ENCODE peak calls at places on chromosome 1, in six cellular contexts. R, U, F, M, C and D are unnamed samples.

GRCh38 chr1:29854700-29855276 is 618.5 kb downstream of the PTPRU start:
- DNase-seq in R (no peak), U (no peak), F (no peak), M (no peak), C (no peak), D (no peak)

GRCh38 chr1:201389066-201389465 is 10.1 kb downstream of the LAD1 start:
- DNase-seq in R (no peak), U (no peak), F (no peak), M (no peak), C (no peak), D (no peak)

GRCh38 chr1:215146252-215146975 is 63.9 kb downstream of the KCNK2 start:
- DNase-seq in R (no peak), U (no peak), F (no peak), M (peak), C (no peak), D (no peak)

GRCh38 chr1:59967141-59967697 is 40.6 kb upstream of the CYP2J2 start:
- DNase-seq in R (peak), U (no peak), F (no peak), M (no peak), C (no peak), D (no peak)

GRCh38 chr1:50425376-50426107 is 2.3 kb upstream of the DMRTA2 start:
- DNase-seq in R (no peak), U (no peak), F (peak), M (no peak), C (no peak), D (no peak)

GRCh38 chr1:168234846-168235547 is 9.2 kb downstream of the SFT2D2 start:
- DNase-seq in R (peak), U (no peak), F (no peak), M (peak), C (peak), D (peak)

GRCh38 chr1:62875676-62876075 is 91.7 kb downstream of the ATG4C start:
- DNase-seq in R (no peak), U (no peak), F (no peak), M (no peak), C (no peak), D (no peak)

GRCh38 chr1:114505148-114505561 is 5.8 kb downstream of the TRIM33 start:
- DNase-seq in R (peak), U (no peak), F (no peak), M (no peak), C (no peak), D (no peak)

GRCh38 chr1:191714810-191715209 is 443.5 kb upstream of the RGS18 start:
- DNase-seq in R (no peak), U (no peak), F (no peak), M (no peak), C (no peak), D (no peak)

GRCh38 chr1:110783292-110783918 is 89.5 kb upstream of the CD53 start:
- DNase-seq in R (peak), U (no peak), F (peak), M (peak), C (no peak), D (no peak)

GRCh38 chr1:48469616-48470500 is 2.1 kb downstream of the SPATA6 start:
- DNase-seq in R (no peak), U (no peak), F (no peak), M (no peak), C (no peak), D (no peak)

GRCh38 chr1:18922319-18922726 is 20.0 kb upstream of the ALDH4A1 start:
- DNase-seq in R (no peak), U (no peak), F (no peak), M (peak), C (no peak), D (no peak)

GRCh38 chr1:233261206-233261605 is 34.3 kb downstream of the PCNX2 start:
- DNase-seq in R (no peak), U (peak), F (no peak), M (peak), C (no peak), D (no peak)

GRCh38 chr1:218496561-218496960 is 151.4 kb downstream of the TGFB2 start:
- DNase-seq in R (no peak), U (no peak), F (no peak), M (peak), C (no peak), D (no peak)

GRCh38 chr1:80540605-80541004 is 1260.1 kb upstream of the ADGRL2 start:
- DNase-seq in R (no peak), U (no peak), F (no peak), M (no peak), C (no peak), D (no peak)

GRCh38 chr1:237864338-237865244 is 26.1 kb downstream of the ZP4 start:
- DNase-seq in R (peak), U (peak), F (peak), M (peak), C (peak), D (peak)

GRCh38 chr1:172180886-172181285 is 239.6 kb upstream of the C1orf105 start:
- DNase-seq in R (no peak), U (peak), F (no peak), M (no peak), C (no peak), D (no peak)

GRCh38 chr1:195097316-195097715 is 1510.9 kb downstream of the KCNT2 start:
- DNase-seq in R (no peak), U (no peak), F (no peak), M (no peak), C (no peak), D (no peak)

GRCh38 chr1:212951058-212951923 is 950 bp downstream of the VASH2 start:
- DNase-seq in R (no peak), U (no peak), F (no peak), M (no peak), C (no peak), D (no peak)

GRCh38 chr1:168618887-168619286 is 42.5 kb downstream of the XCL1 start:
- DNase-seq in R (no peak), U (no peak), F (no peak), M (no peak), C (no peak), D (no peak)

GRCh38 chr1:182385885-182386853 is 5.4 kb downstream of the GLUL start:
- DNase-seq in R (no peak), U (no peak), F (no peak), M (no peak), C (no peak), D (no peak)

GRCh38 chr1:117886101-117886795 is 43.2 kb downstream of the GDAP2 start:
- DNase-seq in R (no peak), U (no peak), F (no peak), M (no peak), C (no peak), D (no peak)

GRCh38 chr1:18118078-18118477 is 10.5 kb downstream of the IGSF21 start:
- DNase-seq in R (no peak), U (no peak), F (no peak), M (no peak), C (no peak), D (no peak)

GRCh38 chr1:34867421-34867820 is 7.9 kb upstream of the SMIM12 start:
- DNase-seq in R (no peak), U (no peak), F (no peak), M (no peak), C (no peak), D (no peak)

GRCh38 chr1:67646145-67647035 is 38.6 kb upstream of the GADD45A start:
- DNase-seq in R (peak), U (no peak), F (no peak), M (no peak), C (no peak), D (no peak)

GRCh38 chr1:236147521-236148470 is 5.5 kb downstream of the GPR137B start:
- DNase-seq in R (no peak), U (no peak), F (no peak), M (no peak), C (no peak), D (no peak)

GRCh38 chr1:205481629-205482071 is 22.8 kb upstream of the CDK18 start:
- DNase-seq in R (no peak), U (no peak), F (no peak), M (no peak), C (no peak), D (no peak)

GRCh38 chr1:19070197-19070651 is 113.7 kb upstream of the IFFO2 start:
- DNase-seq in R (no peak), U (no peak), F (no peak), M (no peak), C (no peak), D (no peak)

GRCh38 chr1:48750089-48750488 is 26.6 kb downstream of the BEND5 start:
- DNase-seq in R (no peak), U (no peak), F (no peak), M (no peak), C (no peak), D (no peak)

GRCh38 chr1:151312439-151313225 is 14.6 kb downstream of the PI4KB start:
- DNase-seq in R (no peak), U (no peak), F (no peak), M (no peak), C (no peak), D (no peak)

GRCh38 chr1:156241926-156242325 is at the start of gene BGLAP:
- DNase-seq in R (no peak), U (no peak), F (no peak), M (no peak), C (no peak), D (no peak)

GRCh38 chr1:213622365-213623087 is 365.2 kb upstream of the PROX1 start:
- DNase-seq in R (no peak), U (peak), F (no peak), M (peak), C (no peak), D (no peak)

GRCh38 chr1:65459397-65459768 is 38.9 kb downstream of the LEPR start:
- DNase-seq in R (no peak), U (peak), F (no peak), M (peak), C (peak), D (peak)

GRCh38 chr1:2411801-2412394 is 466 bp downstream of the PEX10 start:
- DNase-seq in R (peak), U (no peak), F (no peak), M (no peak), C (no peak), D (peak)

GRCh38 chr1:207084701-207085180 is 3.9 kb upstream of the C4BPB start:
- DNase-seq in R (peak), U (no peak), F (peak), M (peak), C (peak), D (no peak)

GRCh38 chr1:75712306-75712705 is 12.2 kb upstream of the ACADM start:
- DNase-seq in R (no peak), U (no peak), F (no peak), M (no peak), C (no peak), D (no peak)

GRCh38 chr1:98001764-98002163 is 80.9 kb upstream of the DPYD start:
- DNase-seq in R (no peak), U (no peak), F (no peak), M (no peak), C (no peak), D (no peak)

DNA sequence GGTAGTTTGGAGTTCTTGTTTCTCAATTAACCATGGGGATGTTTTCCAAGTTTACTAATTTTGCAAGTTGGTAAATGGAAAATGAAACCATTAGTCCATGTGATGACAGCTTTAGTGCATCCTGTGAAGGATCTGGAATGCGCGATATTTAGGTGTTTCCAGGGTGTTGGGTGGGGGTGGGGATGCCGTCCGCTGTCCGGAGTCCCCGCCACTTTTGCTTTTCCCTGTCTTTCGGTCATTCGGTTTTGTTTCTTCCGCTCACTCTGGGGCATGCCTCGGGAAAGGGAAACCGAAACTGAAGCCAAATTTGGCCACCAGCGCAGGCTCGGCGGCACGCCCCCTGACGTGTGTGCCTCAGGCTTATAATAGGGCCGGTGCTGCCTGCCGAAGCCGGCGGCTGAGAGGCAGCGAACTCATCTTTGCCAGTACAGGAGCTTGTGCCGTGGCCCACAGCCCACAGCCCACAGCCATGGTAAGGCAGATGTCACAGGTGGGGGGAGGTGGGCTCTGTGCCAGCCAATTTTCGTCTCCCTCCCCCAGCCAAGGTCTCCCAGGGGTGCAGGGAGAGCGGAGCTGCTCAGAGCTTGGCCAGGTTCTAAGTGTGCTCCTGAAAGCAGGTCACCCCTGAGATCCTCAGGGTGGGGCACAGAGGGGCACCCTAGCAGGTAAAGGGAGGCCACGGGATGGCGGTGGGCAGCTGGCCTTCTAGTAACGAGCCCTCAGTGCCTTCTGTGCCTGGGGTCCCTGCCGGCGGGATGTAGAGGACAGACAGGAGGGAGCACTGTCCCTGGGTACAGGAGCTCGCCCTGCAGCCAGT is at the start of gene ISG15:
- DNase-seq in R (peak), U (peak), F (peak), M (peak), C (peak), D (peak)
- TF ChIP-seq POLR2A in R (peak), U (peak), F (no peak), M (no peak), C (peak), D (peak)

GRCh38 chr1:226523646-226524406 is 24.7 kb upstream of the STUM start:
- DNase-seq in R (no peak), U (no peak), F (no peak), M (no peak), C (no peak), D (no peak)

GRCh38 chr1:226525750-226526149 is 22.8 kb upstream of the STUM start:
- DNase-seq in R (no peak), U (no peak), F (no peak), M (no peak), C (no peak), D (no peak)

GRCh38 chr1:226524547-226524946 is 24.0 kb upstream of the STUM start:
- DNase-seq in R (no peak), U (no peak), F (no peak), M (no peak), C (no peak), D (no peak)

GRCh38 chr1:226529891-226530290 is 18.7 kb upstream of the STUM start:
- DNase-seq in R (no peak), U (no peak), F (no peak), M (no peak), C (no peak), D (no peak)

GRCh38 chr1:226526801-226527595 is 21.6 kb upstream of the STUM start:
- DNase-seq in R (peak), U (no peak), F (peak), M (peak), C (no peak), D (no peak)
- TF ChIP-seq TAF1 in R (no peak), U (no peak), F (no peak), M (no peak), C (no peak), D (no peak)

GRCh38 chr1:23895993-23896392 is 17.2 kb downstream of the CNR2 start:
- DNase-seq in R (no peak), U (no peak), F (no peak), M (no peak), C (no peak), D (no peak)

GRCh38 chr1:23899070-23899469 is 14.1 kb downstream of the CNR2 start:
- DNase-seq in R (no peak), U (no peak), F (no peak), M (no peak), C (no peak), D (no peak)

GRCh38 chr1:23896491-23896890 is 16.7 kb downstream of the CNR2 start:
- DNase-seq in R (no peak), U (no peak), F (no peak), M (no peak), C (no peak), D (no peak)

GRCh38 chr1:23895082-23895481 is 18.1 kb downstream of the CNR2 start:
- DNase-seq in R (no peak), U (no peak), F (no peak), M (no peak), C (no peak), D (no peak)

DNA sequence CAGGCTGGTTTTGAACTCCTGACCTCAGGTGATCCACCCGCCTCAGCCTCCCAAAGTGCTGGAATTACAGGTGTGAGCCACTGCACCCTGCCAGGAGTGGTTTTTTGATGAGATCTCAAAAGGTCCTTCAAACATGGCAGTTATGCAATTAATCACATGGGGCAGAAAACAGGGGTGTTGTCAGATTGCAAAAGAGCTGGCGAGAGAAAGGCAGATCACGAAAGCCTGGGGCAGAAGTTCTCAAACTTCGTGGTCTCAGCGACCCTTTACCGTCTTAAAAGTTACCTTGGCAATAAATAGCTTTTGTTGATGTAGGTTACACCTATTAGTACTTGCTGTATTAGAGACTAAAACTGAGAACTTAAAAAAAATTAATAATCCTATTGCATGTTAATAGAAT is 16.1 kb downstream of the CNR2 start:
- DNase-seq in R (no peak), U (no peak), F (no peak), M (no peak), C (no peak), D (no peak)
- TF ChIP-seq POLR2AphosphoS5 in R (no peak), U (no peak), F (no peak), M (no peak), C (no peak), D (no peak)

GRCh38 chr1:248824701-248825100 is 1.0 kb downstream of the SH3BP5L start:
- DNase-seq in R (no peak), U (no peak), F (no peak), M (no peak), C (no peak), D (no peak)

GRCh38 chr1:248825136-248825535 is 579 bp downstream of the SH3BP5L start:
- DNase-seq in R (no peak), U (no peak), F (no peak), M (no peak), C (no peak), D (no peak)

GRCh38 chr1:248824301-248824700 is 1.4 kb downstream of the SH3BP5L start:
- DNase-seq in R (no peak), U (no peak), F (no peak), M (no peak), C (no peak), D (no peak)

GRCh38 chr1:248825573-248825908 is 174 bp downstream of the SH3BP5L start:
- DNase-seq in R (no peak), U (no peak), F (peak), M (no peak), C (no peak), D (no peak)

DNA sequence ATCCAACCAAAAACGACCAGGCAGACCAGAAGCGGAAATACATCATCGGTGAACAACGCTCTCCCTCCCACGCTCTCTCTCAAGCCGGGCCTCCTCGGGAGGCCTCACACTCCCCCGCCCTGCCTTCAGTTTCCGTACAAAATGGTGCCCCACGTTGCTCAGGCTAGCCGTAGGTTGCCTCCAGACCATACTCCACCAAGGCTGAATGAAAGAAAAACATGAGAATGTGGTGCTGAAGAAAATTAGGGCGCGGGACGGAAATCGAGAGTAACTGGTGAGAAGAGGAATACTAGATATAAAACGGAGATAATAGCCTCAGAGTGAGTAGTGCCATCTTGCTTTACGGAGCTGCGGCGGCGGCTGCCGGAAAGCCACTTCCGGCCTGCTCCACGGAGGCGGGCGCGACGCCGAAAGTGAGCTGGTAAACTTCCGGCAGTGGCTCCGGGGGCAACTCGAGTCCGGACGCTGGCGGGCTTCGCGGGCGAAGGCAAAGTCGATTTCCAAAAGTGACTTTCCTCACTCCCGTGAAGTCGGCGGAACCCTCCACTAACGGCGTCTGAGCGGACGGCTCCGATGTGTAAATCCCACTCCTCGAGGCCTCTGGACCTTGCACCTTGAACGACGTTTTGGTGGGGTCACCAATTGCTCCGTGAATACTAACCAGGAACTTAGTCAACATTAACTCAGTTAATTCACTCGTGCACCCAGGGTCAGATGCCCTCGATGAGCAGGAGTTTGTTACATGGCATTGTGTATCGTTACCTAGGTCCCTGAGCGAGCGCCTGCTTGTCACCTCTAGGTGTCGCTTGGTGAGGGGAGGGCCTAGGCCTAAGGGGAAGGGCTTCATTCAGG is at the start of gene SH3BP5L:
- DNase-seq in R (peak), U (peak), F (peak), M (peak), C (peak), D (peak)
- TF ChIP-seq POLR2A in R (peak), U (peak), F (no peak), M (peak), C (no peak), D (peak)

GRCh38 chr1:203196371-203196770 is 9.9 kb upstream of the CHI3L1 start:
- DNase-seq in R (peak), U (no peak), F (no peak), M (no peak), C (no peak), D (no peak)
- TF ChIP-seq TAF1 in R (no peak), U (no peak), F (no peak), M (no peak), C (no peak), D (no peak)

GRCh38 chr1:183915634-183916510 is 111.0 kb downstream of the RGL1 start:
- DNase-seq in R (peak), U (peak), F (peak), M (peak), C (no peak), D (no peak)
- TF ChIP-seq POLR2AphosphoS5 in R (no peak), U (no peak), F (no peak), M (no peak), C (no peak), D (no peak)

GRCh38 chr1:198935371-198935921 is 296.6 kb downstream of the PTPRC start:
- DNase-seq in R (no peak), U (peak), F (no peak), M (peak), C (no peak), D (no peak)
- TF ChIP-seq POLR2A in R (no peak), U (no peak), F (no peak), M (no peak), C (no peak), D (no peak)